ENCODE peak calls at places on chromosome 20, in four cellular contexts. One of them, this sample, is unnamed.

GRCh38 chr20:34709836-34710567 is 5.9 kb downstream of the TP53INP2 start:
- DNase-seq in IMR-90: peak; percentile 51
- DNase-seq in suprapubic skin: no peak
- DNase-seq in sigmoid colon: peak; percentile 87
- DNase-seq in this sample: peak; percentile 48

GRCh38 chr20:6298049-6298448 is 175.2 kb upstream of the FERMT1 start:
- DNase-seq in IMR-90: no peak
- DNase-seq in suprapubic skin: no peak
- DNase-seq in sigmoid colon: no peak
- DNase-seq in this sample: no peak

GRCh38 chr20:48348022-48348421 is 479.8 kb downstream of the PREX1 start:
- DNase-seq in IMR-90: no peak
- DNase-seq in suprapubic skin: no peak
- DNase-seq in sigmoid colon: no peak
- DNase-seq in this sample: no peak

GRCh38 chr20:11452326-11452725 is 465.4 kb upstream of the BTBD3 start:
- DNase-seq in IMR-90: peak; percentile 59
- DNase-seq in suprapubic skin: no peak
- DNase-seq in sigmoid colon: no peak
- DNase-seq in this sample: no peak

GRCh38 chr20:1430004-1430451 is 36.6 kb downstream of the NSFL1C start:
- DNase-seq in IMR-90: peak; percentile 90
- DNase-seq in suprapubic skin: no peak
- DNase-seq in sigmoid colon: no peak
- DNase-seq in this sample: no peak

GRCh38 chr20:725491-725890 is 42.8 kb downstream of the SLC52A3 start:
- DNase-seq in IMR-90: no peak
- DNase-seq in suprapubic skin: no peak
- DNase-seq in sigmoid colon: no peak
- DNase-seq in this sample: no peak

GRCh38 chr20:57680131-57680716 is 29.6 kb downstream of the PMEPA1 start:
- DNase-seq in IMR-90: no peak
- DNase-seq in suprapubic skin: no peak
- DNase-seq in sigmoid colon: no peak
- DNase-seq in this sample: no peak

GRCh38 chr20:60294627-60295026 is 336.4 kb downstream of the CDH26 start:
- DNase-seq in IMR-90: no peak
- DNase-seq in suprapubic skin: no peak
- DNase-seq in sigmoid colon: no peak
- DNase-seq in this sample: no peak

GRCh38 chr20:10708342-10709185 is 34.8 kb upstream of the JAG1 start:
- DNase-seq in IMR-90: peak; percentile 85
- DNase-seq in suprapubic skin: no peak
- DNase-seq in sigmoid colon: no peak
- DNase-seq in this sample: peak; percentile 20

GRCh38 chr20:44532248-44532980 is 10.5 kb upstream of the SERINC3 start:
- DNase-seq in IMR-90: no peak
- DNase-seq in suprapubic skin: no peak
- DNase-seq in sigmoid colon: no peak
- DNase-seq in this sample: no peak

GRCh38 chr20:10832146-10832545 is 158.3 kb upstream of the JAG1 start:
- DNase-seq in IMR-90: peak; percentile 58
- DNase-seq in suprapubic skin: no peak
- DNase-seq in sigmoid colon: no peak
- DNase-seq in this sample: no peak

DNA sequence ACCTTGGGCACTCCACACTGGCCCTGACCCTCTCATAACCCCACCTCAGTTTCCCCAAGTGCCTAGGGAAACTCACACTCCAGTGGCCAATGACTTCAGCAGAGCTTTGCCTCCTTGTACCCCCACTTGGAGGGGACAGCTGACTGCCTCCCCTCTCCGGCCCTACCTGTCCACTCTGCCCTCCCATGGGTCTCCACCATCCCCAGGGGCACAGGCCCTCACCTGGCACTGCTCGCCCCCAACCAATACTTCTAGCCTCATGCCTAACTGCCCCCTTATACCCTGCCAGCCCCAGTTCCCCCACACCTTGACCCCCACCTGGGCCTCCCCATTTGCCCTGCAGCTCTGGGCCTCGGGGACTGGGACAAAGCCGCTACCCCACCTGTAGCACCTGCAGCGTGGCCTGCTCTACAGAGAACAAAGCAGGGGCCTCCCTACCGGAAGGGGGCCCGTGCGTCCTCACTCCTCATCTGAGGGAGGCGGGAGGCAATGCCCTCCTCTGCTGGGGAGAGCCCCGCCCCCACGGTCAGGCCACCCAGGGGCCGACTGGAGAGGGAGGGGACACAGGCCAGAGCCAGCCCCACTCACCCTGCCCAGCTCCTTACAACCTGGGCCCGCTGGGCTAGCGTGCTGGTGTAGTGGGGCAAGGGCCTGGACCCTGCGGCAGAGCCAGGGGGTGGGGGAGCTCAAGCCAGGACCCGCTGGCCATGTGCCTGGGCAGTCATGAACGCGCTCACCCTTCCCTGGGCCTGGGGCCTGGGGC is 8.2 kb downstream of the LAMA5 start:
- DNase-seq in IMR-90: no peak
- DNase-seq in suprapubic skin: no peak
- DNase-seq in sigmoid colon: no peak
- DNase-seq in this sample: no peak
- TF ChIP-seq POLR2A in IMR-90: no peak
- TF ChIP-seq POLR2A in suprapubic skin: no peak
- TF ChIP-seq POLR2A in sigmoid colon: no peak
- TF ChIP-seq POLR2A in this sample: no peak

GRCh38 chr20:63537525-63538203 is 488 bp upstream of the PTK6 start:
- DNase-seq in IMR-90: peak; percentile 86
- DNase-seq in suprapubic skin: peak; percentile 92
- DNase-seq in sigmoid colon: peak; percentile 90
- DNase-seq in this sample: peak; percentile 99
- TF ChIP-seq POLR2A in IMR-90: peak; percentile 62
- TF ChIP-seq POLR2A in suprapubic skin: peak; percentile 16
- TF ChIP-seq POLR2A in sigmoid colon: peak; percentile 64
- TF ChIP-seq POLR2A in this sample: peak; percentile 39

GRCh38 chr20:64072664-64073063 is 6.7 kb downstream of the RGS19 start:
- DNase-seq in IMR-90: no peak
- DNase-seq in suprapubic skin: no peak
- DNase-seq in sigmoid colon: no peak
- DNase-seq in this sample: no peak
- TF ChIP-seq POLR2A in IMR-90: no peak
- TF ChIP-seq POLR2A in suprapubic skin: no peak
- TF ChIP-seq POLR2A in sigmoid colon: no peak
- TF ChIP-seq POLR2A in this sample: no peak

GRCh38 chr20:62365814-62366369 is 1.2 kb downstream of the LAMA5 start:
- DNase-seq in IMR-90: no peak
- DNase-seq in suprapubic skin: no peak
- DNase-seq in sigmoid colon: peak; percentile 80
- DNase-seq in this sample: peak; percentile 67
- TF ChIP-seq POLR2A in IMR-90: no peak
- TF ChIP-seq POLR2A in suprapubic skin: no peak
- TF ChIP-seq POLR2A in sigmoid colon: no peak
- TF ChIP-seq POLR2A in this sample: no peak

DNA sequence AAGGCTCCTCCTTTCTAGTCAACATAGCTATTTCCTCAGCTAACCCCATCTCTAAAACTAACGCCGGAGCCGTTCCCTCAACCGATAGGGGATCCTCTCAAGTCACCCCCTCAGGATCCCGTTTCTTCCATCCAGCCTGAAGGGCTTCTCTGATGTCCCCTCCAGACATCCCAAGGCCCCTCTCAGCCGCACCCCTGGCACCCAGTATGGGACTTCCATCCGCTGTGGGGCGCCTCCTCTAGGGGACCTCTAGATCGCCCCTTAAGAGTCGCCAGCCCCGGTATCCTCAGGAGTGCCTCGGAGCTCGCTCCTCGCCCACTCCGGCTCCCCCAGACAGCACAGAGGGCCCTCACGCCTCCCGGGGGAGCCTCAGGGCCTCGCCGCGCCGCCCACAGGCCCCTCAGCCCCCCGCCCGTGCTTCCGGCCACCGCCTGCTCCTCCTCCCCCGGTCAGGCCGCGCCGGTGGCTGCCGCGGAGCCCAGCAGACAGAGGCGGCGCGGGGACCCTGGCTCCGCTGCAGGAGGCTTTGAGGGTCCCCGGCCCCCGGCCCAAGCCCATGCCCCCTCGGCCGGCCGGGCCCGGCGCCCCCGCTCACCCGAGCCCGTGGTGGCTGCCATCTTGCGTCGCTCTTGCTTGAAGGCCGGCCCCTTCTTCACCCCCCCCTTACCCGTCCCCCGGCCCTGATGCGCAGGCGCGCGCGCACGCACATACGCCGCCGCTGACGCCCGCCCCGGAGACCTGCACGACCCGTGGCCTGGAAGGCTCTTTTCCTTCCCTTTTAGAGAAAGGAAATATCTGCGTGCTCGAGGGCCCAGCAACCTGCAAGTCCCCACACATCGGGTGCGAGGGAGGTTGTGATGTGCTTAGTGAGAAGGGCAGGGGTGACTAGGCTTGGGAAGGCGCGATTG is at the start of gene UBE2V1:
- DNase-seq in IMR-90: peak; percentile 81
- DNase-seq in suprapubic skin: peak; percentile 94
- DNase-seq in sigmoid colon: peak; percentile 96
- DNase-seq in this sample: peak; percentile 76
- TF ChIP-seq POLR2A in IMR-90: peak; percentile 84
- TF ChIP-seq POLR2A in suprapubic skin: peak; percentile 75
- TF ChIP-seq POLR2A in sigmoid colon: peak; percentile 85
- TF ChIP-seq POLR2A in this sample: peak; percentile 74

DNA sequence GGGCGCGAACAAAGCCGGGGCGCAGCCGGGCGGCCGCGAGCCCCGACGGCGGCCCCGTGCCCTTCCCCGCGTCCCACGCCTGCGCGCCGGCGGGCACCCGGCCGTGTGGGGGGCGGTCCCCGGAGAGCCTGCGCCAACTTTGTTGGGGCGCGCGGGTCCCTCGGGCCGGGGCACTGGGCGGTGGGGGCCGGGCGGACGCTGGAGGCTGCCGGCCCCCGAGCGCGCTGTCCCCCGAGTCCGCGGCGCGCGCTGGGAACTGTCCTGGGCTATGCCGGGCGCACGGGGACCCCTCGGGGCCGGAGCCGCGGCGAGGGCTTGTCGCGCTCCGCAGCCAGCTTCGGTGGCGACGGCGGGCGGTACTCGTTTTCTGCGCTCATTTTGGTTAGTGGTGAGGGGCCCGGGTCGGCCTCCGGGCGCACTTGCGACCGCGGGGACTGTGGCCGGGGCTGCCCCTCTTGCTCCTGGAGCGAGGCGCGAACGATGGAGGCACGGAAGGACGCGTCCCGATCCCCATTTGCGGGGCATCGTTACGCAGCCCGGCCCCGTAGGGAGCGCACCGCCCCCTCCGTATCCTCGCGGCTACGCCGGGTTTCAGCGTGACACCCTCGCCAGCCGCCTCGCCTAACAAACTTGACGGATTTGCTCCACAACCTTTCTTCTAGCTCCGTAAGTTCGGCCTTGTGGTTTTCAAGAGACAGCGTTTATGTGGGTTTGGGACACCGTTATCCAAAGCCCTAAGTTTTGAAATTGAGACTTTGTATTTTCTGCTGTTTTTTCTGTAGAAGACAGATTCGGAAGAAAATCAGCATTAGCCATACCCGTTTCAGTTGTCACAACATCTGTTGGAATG is 632 bp downstream of the SS18L1 start:
- DNase-seq in IMR-90: peak; percentile 60
- DNase-seq in suprapubic skin: no peak
- DNase-seq in sigmoid colon: peak; percentile 80
- DNase-seq in this sample: no peak
- TF ChIP-seq POLR2A in IMR-90: no peak
- TF ChIP-seq POLR2A in suprapubic skin: no peak
- TF ChIP-seq POLR2A in sigmoid colon: no peak
- TF ChIP-seq POLR2A in this sample: peak; percentile 51

DNA sequence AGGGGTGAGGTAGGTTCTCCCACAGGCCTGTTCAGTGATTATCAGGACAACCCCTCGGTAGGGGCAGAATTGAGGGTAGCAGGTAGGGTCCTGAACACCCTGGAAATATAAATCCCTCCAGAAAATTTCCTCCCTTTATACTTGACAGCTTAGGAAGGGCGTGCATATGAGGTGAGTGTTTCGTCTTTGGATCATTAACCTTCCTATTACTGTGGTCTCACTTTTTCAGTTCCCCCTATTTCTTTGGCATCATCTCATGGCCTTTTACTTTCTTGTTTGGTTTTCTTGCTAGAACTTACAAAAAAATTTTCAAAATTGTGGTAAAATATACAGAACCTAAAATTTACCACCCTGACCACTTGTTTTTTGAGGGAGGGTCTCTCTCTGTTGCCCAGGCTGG is 18.7 kb upstream of the EPB41L1 start:
- DNase-seq in IMR-90: no peak
- DNase-seq in suprapubic skin: no peak
- DNase-seq in sigmoid colon: no peak
- DNase-seq in this sample: no peak
- TF ChIP-seq POLR2A in IMR-90: no peak
- TF ChIP-seq POLR2A in suprapubic skin: no peak
- TF ChIP-seq POLR2A in sigmoid colon: no peak
- TF ChIP-seq POLR2A in this sample: no peak

GRCh38 chr20:4840831-4841230 is 119.1 kb downstream of the PRND start:
- DNase-seq in IMR-90: no peak
- DNase-seq in suprapubic skin: no peak
- DNase-seq in sigmoid colon: peak; percentile 0
- DNase-seq in this sample: no peak

GRCh38 chr20:4836473-4836872 is 114.8 kb downstream of the PRND start:
- DNase-seq in IMR-90: no peak
- DNase-seq in suprapubic skin: no peak
- DNase-seq in sigmoid colon: peak; percentile 12
- DNase-seq in this sample: no peak

GRCh38 chr20:4835244-4836177 is 113.8 kb downstream of the PRND start:
- DNase-seq in IMR-90: no peak
- DNase-seq in suprapubic skin: no peak
- DNase-seq in sigmoid colon: peak; percentile 81
- DNase-seq in this sample: no peak

GRCh38 chr20:4836935-4837334 is 115.2 kb downstream of the PRND start:
- DNase-seq in IMR-90: no peak
- DNase-seq in suprapubic skin: no peak
- DNase-seq in sigmoid colon: peak; percentile 48
- DNase-seq in this sample: no peak

GRCh38 chr20:4837760-4838159 is 116.1 kb downstream of the PRND start:
- DNase-seq in IMR-90: no peak
- DNase-seq in suprapubic skin: no peak
- DNase-seq in sigmoid colon: peak; percentile 41
- DNase-seq in this sample: no peak
- TF ChIP-seq POLR2A in IMR-90: no peak
- TF ChIP-seq POLR2A in suprapubic skin: no peak
- TF ChIP-seq POLR2A in sigmoid colon: no peak
- TF ChIP-seq POLR2A in this sample: no peak

GRCh38 chr20:2508631-2509467 is at the start of gene ZNF343:
- DNase-seq in IMR-90: peak; percentile 77
- DNase-seq in suprapubic skin: peak; percentile 86
- DNase-seq in sigmoid colon: peak; percentile 89
- DNase-seq in this sample: peak; percentile 76
- TF ChIP-seq POLR2A in IMR-90: no peak
- TF ChIP-seq POLR2A in suprapubic skin: peak; percentile 22
- TF ChIP-seq POLR2A in sigmoid colon: peak; percentile 9
- TF ChIP-seq POLR2A in this sample: peak; percentile 63

GRCh38 chr20:17910828-17911294 is 57.7 kb downstream of the SNX5 start:
- DNase-seq in IMR-90: peak; percentile 81
- DNase-seq in suprapubic skin: no peak
- DNase-seq in sigmoid colon: peak; percentile 80
- DNase-seq in this sample: no peak
- TF ChIP-seq POLR2A in IMR-90: peak; percentile 63
- TF ChIP-seq POLR2A in suprapubic skin: no peak
- TF ChIP-seq POLR2A in sigmoid colon: no peak
- TF ChIP-seq POLR2A in this sample: no peak

This sample was measured in H54.